ENCODE peak calls at places on chromosomes 12 and 14, in eight cellular contexts. One of them, this sample, is unnamed.

GRCh38 chr12:2551097-2551496 is 243.7 kb upstream of the FKBP4 start:
- DNase-seq in stomach: no peak
- DNase-seq in mesothelial cell of epicardium: no peak
- DNase-seq in lower leg skin: no peak
- DNase-seq in left ventricle myocardium inferior: no peak
- DNase-seq in thoracic aorta: no peak
- DNase-seq in right lobe of liver: no peak
- DNase-seq in psoas muscle: no peak
- DNase-seq in this sample: no peak

GRCh38 chr14:74763803-74764531 is 851 bp downstream of the YLPM1 start:
- DNase-seq in stomach: no peak
- DNase-seq in mesothelial cell of epicardium: no peak
- DNase-seq in lower leg skin: peak
- DNase-seq in left ventricle myocardium inferior: no peak
- DNase-seq in thoracic aorta: no peak
- DNase-seq in right lobe of liver: no peak
- DNase-seq in psoas muscle: no peak
- DNase-seq in this sample: no peak

GRCh38 chr14:65336191-65336591 is 76.3 kb upstream of the FUT8 start:
- DNase-seq in stomach: no peak
- DNase-seq in mesothelial cell of epicardium: no peak
- DNase-seq in lower leg skin: no peak
- DNase-seq in left ventricle myocardium inferior: no peak
- DNase-seq in thoracic aorta: no peak
- DNase-seq in right lobe of liver: no peak
- DNase-seq in psoas muscle: no peak
- DNase-seq in this sample: no peak

GRCh38 chr12:10753066-10753465 is 29.9 kb upstream of the YBX3 start:
- DNase-seq in stomach: no peak
- DNase-seq in mesothelial cell of epicardium: no peak
- DNase-seq in lower leg skin: no peak
- DNase-seq in left ventricle myocardium inferior: no peak
- DNase-seq in thoracic aorta: no peak
- DNase-seq in right lobe of liver: no peak
- DNase-seq in psoas muscle: no peak
- DNase-seq in this sample: no peak

GRCh38 chr14:63470877-63471565 is 72.2 kb downstream of the PPP2R5E start:
- DNase-seq in stomach: no peak
- DNase-seq in mesothelial cell of epicardium: no peak
- DNase-seq in lower leg skin: no peak
- DNase-seq in left ventricle myocardium inferior: no peak
- DNase-seq in thoracic aorta: no peak
- DNase-seq in right lobe of liver: no peak
- DNase-seq in psoas muscle: no peak
- DNase-seq in this sample: no peak

GRCh38 chr14:93688794-93689193 is 99.5 kb downstream of the PRIMA1 start:
- DNase-seq in stomach: no peak
- DNase-seq in mesothelial cell of epicardium: no peak
- DNase-seq in lower leg skin: no peak
- DNase-seq in left ventricle myocardium inferior: no peak
- DNase-seq in thoracic aorta: no peak
- DNase-seq in right lobe of liver: no peak
- DNase-seq in psoas muscle: no peak
- DNase-seq in this sample: no peak

GRCh38 chr12:104042580-104042979 is 7.4 kb downstream of the GLT8D2 start:
- DNase-seq in stomach: no peak
- DNase-seq in mesothelial cell of epicardium: no peak
- DNase-seq in lower leg skin: no peak
- DNase-seq in left ventricle myocardium inferior: no peak
- DNase-seq in thoracic aorta: no peak
- DNase-seq in right lobe of liver: no peak
- DNase-seq in psoas muscle: no peak
- DNase-seq in this sample: no peak

GRCh38 chr14:94562941-94563883 is 2.0 kb downstream of the SERPINA4 start:
- DNase-seq in stomach: no peak
- DNase-seq in mesothelial cell of epicardium: no peak
- DNase-seq in lower leg skin: peak
- DNase-seq in left ventricle myocardium inferior: no peak
- DNase-seq in thoracic aorta: no peak
- DNase-seq in right lobe of liver: no peak
- DNase-seq in psoas muscle: no peak
- DNase-seq in this sample: peak

GRCh38 chr12:44317651-44318126 is 481.8 kb downstream of the TMEM117 start:
- DNase-seq in stomach: no peak
- DNase-seq in mesothelial cell of epicardium: no peak
- DNase-seq in lower leg skin: no peak
- DNase-seq in left ventricle myocardium inferior: no peak
- DNase-seq in thoracic aorta: no peak
- DNase-seq in right lobe of liver: no peak
- DNase-seq in psoas muscle: no peak
- DNase-seq in this sample: no peak

GRCh38 chr12:123498126-123498825 is 35.2 kb downstream of the RILPL1 start:
- DNase-seq in stomach: no peak
- DNase-seq in mesothelial cell of epicardium: no peak
- DNase-seq in lower leg skin: no peak
- DNase-seq in left ventricle myocardium inferior: no peak
- DNase-seq in thoracic aorta: no peak
- DNase-seq in right lobe of liver: no peak
- DNase-seq in psoas muscle: no peak
- DNase-seq in this sample: no peak

GRCh38 chr12:754871-755562 is 2.6 kb downstream of the WNK1 start:
- DNase-seq in stomach: no peak
- DNase-seq in mesothelial cell of epicardium: no peak
- DNase-seq in lower leg skin: no peak
- DNase-seq in left ventricle myocardium inferior: no peak
- DNase-seq in thoracic aorta: no peak
- DNase-seq in right lobe of liver: no peak
- DNase-seq in psoas muscle: no peak
- DNase-seq in this sample: no peak

GRCh38 chr14:60848066-60848465 is 113.5 kb downstream of the MNAT1 start:
- DNase-seq in stomach: no peak
- DNase-seq in mesothelial cell of epicardium: no peak
- DNase-seq in lower leg skin: no peak
- DNase-seq in left ventricle myocardium inferior: no peak
- DNase-seq in thoracic aorta: no peak
- DNase-seq in right lobe of liver: no peak
- DNase-seq in psoas muscle: no peak
- DNase-seq in this sample: no peak

GRCh38 chr14:68760771-68761170 is 32.1 kb downstream of the ZFP36L1 start:
- DNase-seq in stomach: no peak
- DNase-seq in mesothelial cell of epicardium: no peak
- DNase-seq in lower leg skin: no peak
- DNase-seq in left ventricle myocardium inferior: no peak
- DNase-seq in thoracic aorta: no peak
- DNase-seq in right lobe of liver: no peak
- DNase-seq in psoas muscle: no peak
- DNase-seq in this sample: no peak

GRCh38 chr14:94483729-94484275 is 7.8 kb upstream of the SERPINA9 start:
- DNase-seq in stomach: no peak
- DNase-seq in mesothelial cell of epicardium: no peak
- DNase-seq in lower leg skin: no peak
- DNase-seq in left ventricle myocardium inferior: no peak
- DNase-seq in thoracic aorta: no peak
- DNase-seq in right lobe of liver: no peak
- DNase-seq in psoas muscle: no peak
- DNase-seq in this sample: no peak

GRCh38 chr12:11545438-11546330 is 103.8 kb upstream of the ETV6 start:
- DNase-seq in stomach: no peak
- DNase-seq in mesothelial cell of epicardium: no peak
- DNase-seq in lower leg skin: no peak
- DNase-seq in left ventricle myocardium inferior: no peak
- DNase-seq in thoracic aorta: no peak
- DNase-seq in right lobe of liver: no peak
- DNase-seq in psoas muscle: no peak
- DNase-seq in this sample: no peak

GRCh38 chr14:38207830-38208815 is at the start of gene SSTR1:
- DNase-seq in stomach: peak
- DNase-seq in mesothelial cell of epicardium: no peak
- DNase-seq in lower leg skin: no peak
- DNase-seq in left ventricle myocardium inferior: no peak
- DNase-seq in thoracic aorta: no peak
- DNase-seq in right lobe of liver: peak
- DNase-seq in psoas muscle: peak
- DNase-seq in this sample: no peak

GRCh38 chr14:99655521-99655920 is 10.6 kb downstream of the HHIPL1 start:
- DNase-seq in stomach: no peak
- DNase-seq in mesothelial cell of epicardium: no peak
- DNase-seq in lower leg skin: no peak
- DNase-seq in left ventricle myocardium inferior: no peak
- DNase-seq in thoracic aorta: no peak
- DNase-seq in right lobe of liver: no peak
- DNase-seq in psoas muscle: no peak
- DNase-seq in this sample: no peak

GRCh38 chr14:24182110-24182882 is 6.3 kb downstream of the IPO4 start:
- DNase-seq in stomach: no peak
- DNase-seq in mesothelial cell of epicardium: no peak
- DNase-seq in lower leg skin: no peak
- DNase-seq in left ventricle myocardium inferior: no peak
- DNase-seq in thoracic aorta: no peak
- DNase-seq in right lobe of liver: no peak
- DNase-seq in psoas muscle: no peak
- DNase-seq in this sample: no peak

GRCh38 chr14:24185015-24185414 is 3.6 kb downstream of the IPO4 start:
- DNase-seq in stomach: no peak
- DNase-seq in mesothelial cell of epicardium: no peak
- DNase-seq in lower leg skin: no peak
- DNase-seq in left ventricle myocardium inferior: no peak
- DNase-seq in thoracic aorta: no peak
- DNase-seq in right lobe of liver: peak
- DNase-seq in psoas muscle: no peak
- DNase-seq in this sample: no peak

GRCh38 chr14:24181251-24182077 is 7.2 kb downstream of the IPO4 start:
- DNase-seq in stomach: no peak
- DNase-seq in mesothelial cell of epicardium: no peak
- DNase-seq in lower leg skin: no peak
- DNase-seq in left ventricle myocardium inferior: no peak
- DNase-seq in thoracic aorta: no peak
- DNase-seq in right lobe of liver: peak
- DNase-seq in psoas muscle: no peak
- DNase-seq in this sample: no peak

GRCh38 chr14:24184104-24184970 is 4.3 kb downstream of the IPO4 start:
- DNase-seq in stomach: no peak
- DNase-seq in mesothelial cell of epicardium: no peak
- DNase-seq in lower leg skin: no peak
- DNase-seq in left ventricle myocardium inferior: no peak
- DNase-seq in thoracic aorta: no peak
- DNase-seq in right lobe of liver: peak
- DNase-seq in psoas muscle: no peak
- DNase-seq in this sample: no peak

DNA sequence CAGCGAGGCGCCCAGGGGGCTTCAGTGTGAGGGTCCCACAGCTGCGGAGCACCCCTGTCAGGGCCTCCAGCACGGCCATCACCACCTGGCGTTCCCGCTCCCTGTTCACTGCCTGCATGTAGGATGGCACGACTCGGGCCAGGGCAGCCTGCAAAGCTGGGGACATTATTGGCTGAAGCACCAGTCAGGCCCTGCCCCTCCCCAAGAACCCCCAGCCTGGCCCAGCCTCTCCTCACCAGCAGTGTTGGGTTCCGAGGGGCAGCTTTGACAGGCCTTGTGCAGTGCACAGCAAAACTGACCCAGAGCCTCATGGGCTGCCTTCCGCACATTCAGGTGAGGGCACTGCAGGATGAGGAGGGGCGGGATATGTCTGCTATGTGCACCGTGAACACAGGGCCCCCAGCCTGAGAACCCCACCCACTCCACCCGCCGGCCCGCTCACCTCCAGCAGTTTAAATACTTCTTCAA is 5.6 kb downstream of the IPO4 start:
- DNase-seq in stomach: no peak
- DNase-seq in mesothelial cell of epicardium: no peak
- DNase-seq in lower leg skin: no peak
- DNase-seq in left ventricle myocardium inferior: no peak
- DNase-seq in thoracic aorta: no peak
- DNase-seq in right lobe of liver: peak
- DNase-seq in psoas muscle: no peak
- DNase-seq in this sample: no peak
- TF ChIP-seq CTCF in stomach: no peak
- TF ChIP-seq CTCF in mesothelial cell of epicardium: no peak
- TF ChIP-seq CTCF in lower leg skin: no peak
- TF ChIP-seq CTCF in left ventricle myocardium inferior: no peak
- TF ChIP-seq CTCF in thoracic aorta: no peak
- TF ChIP-seq CTCF in right lobe of liver: no peak
- TF ChIP-seq CTCF in psoas muscle: no peak
- TF ChIP-seq CTCF in this sample: no peak

DNA sequence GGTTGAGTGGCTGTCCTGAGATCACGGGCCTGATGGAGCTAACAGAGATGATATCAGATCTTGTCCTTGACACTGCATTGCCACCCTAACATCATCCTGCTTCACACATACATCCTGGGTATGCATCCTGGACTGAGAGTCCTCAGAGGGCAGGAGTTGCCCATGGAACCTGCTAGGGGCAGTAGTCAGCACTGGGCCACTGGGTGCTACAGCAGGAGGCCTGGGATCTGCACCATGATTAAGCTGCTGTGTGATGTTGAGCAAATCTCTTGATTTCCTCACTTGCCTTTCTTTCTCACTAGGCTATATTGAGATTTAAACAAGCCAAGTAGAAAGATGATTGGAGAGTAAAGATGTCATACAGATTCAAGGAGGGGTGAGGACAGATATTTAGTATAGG is 22.1 kb upstream of the EIF4B start:
- DNase-seq in stomach: no peak
- DNase-seq in mesothelial cell of epicardium: no peak
- DNase-seq in lower leg skin: no peak
- DNase-seq in left ventricle myocardium inferior: no peak
- DNase-seq in thoracic aorta: no peak
- DNase-seq in right lobe of liver: peak
- DNase-seq in psoas muscle: no peak
- DNase-seq in this sample: no peak
- TF ChIP-seq CTCF in stomach: no peak
- TF ChIP-seq CTCF in mesothelial cell of epicardium: no peak
- TF ChIP-seq CTCF in lower leg skin: no peak
- TF ChIP-seq CTCF in left ventricle myocardium inferior: no peak
- TF ChIP-seq CTCF in thoracic aorta: no peak
- TF ChIP-seq CTCF in right lobe of liver: peak
- TF ChIP-seq CTCF in psoas muscle: no peak
- TF ChIP-seq CTCF in this sample: no peak

DNA sequence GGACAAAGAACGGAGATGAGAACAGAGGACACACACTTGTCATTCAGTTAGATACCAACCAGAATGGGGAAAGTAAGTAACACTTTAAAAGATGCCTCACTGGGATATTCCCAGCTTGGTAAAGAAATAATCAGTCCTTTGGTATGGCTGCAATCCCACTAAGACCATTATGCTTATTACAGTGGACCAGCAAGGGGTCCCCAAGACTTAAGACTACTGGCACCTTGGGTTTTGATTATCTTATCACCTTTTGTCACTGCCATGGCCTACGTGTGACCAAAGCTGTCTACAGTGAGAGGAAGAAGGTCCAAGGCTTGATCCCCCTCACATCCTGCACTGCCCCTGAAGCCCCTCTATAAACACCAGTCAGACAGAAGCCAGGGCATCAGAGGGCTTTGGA is 65.8 kb downstream of the TRAFD1 start:
- DNase-seq in stomach: no peak
- DNase-seq in mesothelial cell of epicardium: no peak
- DNase-seq in lower leg skin: no peak
- DNase-seq in left ventricle myocardium inferior: no peak
- DNase-seq in thoracic aorta: no peak
- DNase-seq in right lobe of liver: no peak
- DNase-seq in psoas muscle: no peak
- DNase-seq in this sample: no peak
- TF ChIP-seq CTCF in stomach: no peak
- TF ChIP-seq CTCF in mesothelial cell of epicardium: no peak
- TF ChIP-seq CTCF in lower leg skin: no peak
- TF ChIP-seq CTCF in left ventricle myocardium inferior: no peak
- TF ChIP-seq CTCF in thoracic aorta: no peak
- TF ChIP-seq CTCF in right lobe of liver: no peak
- TF ChIP-seq CTCF in psoas muscle: no peak
- TF ChIP-seq CTCF in this sample: no peak

GRCh38 chr14:39432619-39433451 is 602 bp upstream of the FBXO33 start:
- DNase-seq in stomach: peak
- DNase-seq in mesothelial cell of epicardium: peak
- DNase-seq in lower leg skin: peak
- DNase-seq in left ventricle myocardium inferior: peak
- DNase-seq in thoracic aorta: peak
- DNase-seq in right lobe of liver: peak
- DNase-seq in psoas muscle: peak
- DNase-seq in this sample: peak
- TF ChIP-seq CTCF in stomach: no peak
- TF ChIP-seq CTCF in mesothelial cell of epicardium: no peak
- TF ChIP-seq CTCF in lower leg skin: no peak
- TF ChIP-seq CTCF in left ventricle myocardium inferior: peak
- TF ChIP-seq CTCF in thoracic aorta: no peak
- TF ChIP-seq CTCF in right lobe of liver: no peak
- TF ChIP-seq CTCF in psoas muscle: peak
- TF ChIP-seq CTCF in this sample: no peak